ENCODE peak calls at places on chromosomes 3 and 15, in seven cellular contexts. S, B, P, Z, N, G and X are unnamed samples.

GRCh38 chr3:38059597-38059996 is 20.6 kb downstream of the DLEC1 start:
- DNase-seq in G (no peak), Z (no peak), P (no peak), B (no peak), N (no peak), S (no peak), X (no peak)

GRCh38 chr3:57029924-57030323 is 30.5 kb upstream of the SPATA12 start:
- DNase-seq in S (no peak), G (no peak), B (no peak), N (no peak), P (no peak), Z (no peak), X (no peak)

GRCh38 chr15:100107606-100108225 is 234.1 kb downstream of the ADAMTS17 start:
- DNase-seq in G (no peak), B (no peak), Z (no peak), N (no peak), P (no peak), S (no peak), X (no peak)

GRCh38 chr3:148962513-148962912 is 28.8 kb upstream of the GYG1 start:
- DNase-seq in P (peak), Z (no peak), S (peak), G (no peak), N (peak), B (peak), X (peak)

GRCh38 chr3:124658270-124658669 is 72.0 kb upstream of the UMPS start:
- DNase-seq in B (no peak), S (no peak), N (no peak), G (no peak), Z (no peak), P (no peak), X (no peak)

GRCh38 chr15:85607842-85608241 is 186.9 kb downstream of the KLHL25 start:
- DNase-seq in Z (no peak), S (peak), N (no peak), B (no peak), G (no peak), P (peak), X (peak)

GRCh38 chr3:183815951-183816475 is 9.4 kb downstream of the MAP6D1 start:
- DNase-seq in Z (no peak), G (no peak), N (no peak), B (peak), S (no peak), P (no peak), X (no peak)

GRCh38 chr3:182364323-182364722 is 429.0 kb upstream of the ATP11B start:
- DNase-seq in P (no peak), G (no peak), Z (no peak), S (no peak), N (no peak), B (no peak), X (no peak)

GRCh38 chr3:185332026-185332735 is 30.8 kb upstream of the MAP3K13 start:
- DNase-seq in P (peak), S (peak), G (no peak), B (no peak), N (no peak), Z (no peak), X (no peak)

GRCh38 chr3:8238434-8238833 is 263.2 kb upstream of the LMCD1 start:
- DNase-seq in S (no peak), G (no peak), B (no peak), P (no peak), Z (no peak), N (no peak), X (no peak)

GRCh38 chr15:67019886-67020520 is 45.4 kb upstream of the SMAD3 start:
- DNase-seq in P (no peak), Z (no peak), G (no peak), B (no peak), S (no peak), N (no peak), X (no peak)

DNA sequence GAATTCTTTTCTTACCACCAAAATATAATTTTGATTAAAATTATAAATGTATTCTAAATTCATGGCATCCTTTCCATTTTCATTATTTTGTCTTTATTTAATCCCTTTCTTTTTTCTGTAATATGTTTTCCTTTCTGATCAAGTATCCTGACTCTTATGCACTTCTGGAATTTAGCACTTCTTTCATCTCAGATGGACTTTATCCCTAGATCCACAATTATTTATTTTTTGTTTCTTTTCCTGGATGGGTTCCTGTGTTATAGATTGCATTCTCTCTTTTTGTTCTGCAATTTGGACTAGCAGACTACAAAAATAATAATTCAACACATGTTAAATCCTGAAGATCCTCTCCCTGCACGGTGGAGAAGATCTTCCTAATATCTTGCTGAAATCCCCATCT is 76.9 kb upstream of the CDIN1 start:
- DNase-seq in S (no peak), Z (no peak), G (no peak), B (no peak), N (no peak), P (no peak), X (no peak)
- H3K4me3 ChIP-seq in S (no peak), Z (no peak), G (no peak), B (no peak), N (no peak), P (no peak), X (no peak)

GRCh38 chr3:69084668-69085542 is at the start of gene ARL6IP5:
- DNase-seq in N (peak), G (peak), Z (peak), P (peak), S (peak), B (peak), X (peak)

GRCh38 chr3:69082805-69083204 is 1.9 kb upstream of the ARL6IP5 start:
- DNase-seq in B (no peak), S (no peak), P (peak), Z (no peak), N (no peak), G (peak), X (peak)

GRCh38 chr3:69085543-69086132 is 901 bp downstream of the ARL6IP5 start:
- DNase-seq in P (peak), B (no peak), N (peak), G (peak), Z (peak), S (no peak), X (peak)

GRCh38 chr3:69086133-69086722 is 1.5 kb downstream of the ARL6IP5 start:
- DNase-seq in S (peak), P (peak), B (no peak), Z (peak), N (peak), G (peak), X (peak)

DNA sequence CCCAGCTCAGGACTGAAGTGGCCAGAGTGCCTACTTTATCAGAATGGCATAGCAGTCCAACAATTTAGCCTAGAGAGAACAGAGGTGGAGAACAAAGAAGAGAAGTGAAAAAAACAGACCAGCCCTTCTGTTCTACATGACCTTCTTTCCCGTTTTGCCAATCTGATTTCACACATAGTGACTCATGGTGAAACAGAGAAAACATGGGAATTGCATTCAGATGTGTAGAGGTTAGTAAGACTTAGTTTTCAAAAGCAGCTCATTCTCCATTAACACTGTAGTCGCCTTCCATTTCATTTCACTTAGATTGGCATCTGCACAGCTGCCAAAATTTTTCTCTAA is 440 bp upstream of the ARL6IP5 start:
- DNase-seq in B (no peak), Z (no peak), P (peak), G (peak), S (no peak), N (no peak), X (no peak)
- H3K4me3 ChIP-seq in B (no peak), Z (peak), P (peak), G (peak), S (peak), N (peak), X (peak)

GRCh38 chr15:70646169-70646568 is 117.2 kb downstream of the UACA start:
- DNase-seq in G (no peak), P (no peak), B (no peak), Z (no peak), S (no peak), N (no peak), X (no peak)

GRCh38 chr15:70643106-70643782 is 120.1 kb downstream of the UACA start:
- DNase-seq in B (no peak), G (no peak), N (no peak), S (no peak), P (no peak), Z (no peak), X (no peak)

GRCh38 chr15:70647396-70647795 is 116.0 kb downstream of the UACA start:
- DNase-seq in B (no peak), G (no peak), P (no peak), N (no peak), S (no peak), Z (no peak), X (no peak)

GRCh38 chr15:70643783-70644125 is 119.6 kb downstream of the UACA start:
- DNase-seq in S (no peak), B (no peak), P (peak), G (no peak), N (no peak), Z (no peak), X (no peak)
- H3K4me3 ChIP-seq in S (no peak), B (no peak), P (no peak), G (no peak), N (no peak), Z (no peak), X (no peak)

DNA sequence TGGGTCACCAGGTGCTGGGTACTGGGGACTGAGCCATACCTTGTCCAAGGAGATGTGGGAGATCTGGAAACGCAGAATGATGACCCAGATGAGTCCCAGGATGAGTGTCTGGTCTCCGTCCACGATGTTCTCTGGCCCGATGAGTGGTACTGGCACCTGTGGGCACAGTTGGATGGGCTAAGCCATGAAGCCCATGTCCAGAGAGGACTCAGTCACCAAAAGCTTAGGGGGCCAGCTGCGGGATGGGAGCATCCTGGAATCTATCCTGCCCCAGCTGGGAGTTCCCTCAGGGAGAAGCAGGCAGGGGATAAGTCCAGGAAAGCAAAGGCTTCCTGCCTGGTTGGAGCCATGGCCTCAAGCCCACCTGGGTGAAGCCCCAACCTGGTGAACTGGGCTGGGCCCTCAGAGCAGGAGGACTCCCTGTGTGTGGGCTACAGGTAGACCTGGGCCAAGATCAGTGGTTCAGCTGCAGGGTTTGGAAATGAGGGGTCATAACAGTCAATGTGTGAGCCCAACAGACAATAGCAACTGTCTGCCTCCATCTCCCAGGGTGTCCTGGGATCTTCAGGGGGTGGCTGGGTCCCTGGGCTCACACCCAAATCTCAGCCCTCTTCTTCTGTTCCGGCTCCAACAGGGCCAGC is 3.7 kb downstream of the SPTBN5 start:
- DNase-seq in G (no peak), P (no peak), N (no peak), S (no peak), B (no peak), Z (no peak), X (no peak)
- H3K4me3 ChIP-seq in G (no peak), P (no peak), N (no peak), S (no peak), B (no peak), Z (no peak), X (no peak)

GRCh38 chr15:58037902-58038301 is 27.6 kb downstream of the ALDH1A2 start:
- DNase-seq in B (no peak), Z (no peak), S (no peak), G (no peak), P (no peak), N (no peak), X (no peak)
- H3K4me3 ChIP-seq in B (no peak), Z (no peak), S (no peak), G (no peak), P (no peak), N (no peak), X (no peak)

DNA sequence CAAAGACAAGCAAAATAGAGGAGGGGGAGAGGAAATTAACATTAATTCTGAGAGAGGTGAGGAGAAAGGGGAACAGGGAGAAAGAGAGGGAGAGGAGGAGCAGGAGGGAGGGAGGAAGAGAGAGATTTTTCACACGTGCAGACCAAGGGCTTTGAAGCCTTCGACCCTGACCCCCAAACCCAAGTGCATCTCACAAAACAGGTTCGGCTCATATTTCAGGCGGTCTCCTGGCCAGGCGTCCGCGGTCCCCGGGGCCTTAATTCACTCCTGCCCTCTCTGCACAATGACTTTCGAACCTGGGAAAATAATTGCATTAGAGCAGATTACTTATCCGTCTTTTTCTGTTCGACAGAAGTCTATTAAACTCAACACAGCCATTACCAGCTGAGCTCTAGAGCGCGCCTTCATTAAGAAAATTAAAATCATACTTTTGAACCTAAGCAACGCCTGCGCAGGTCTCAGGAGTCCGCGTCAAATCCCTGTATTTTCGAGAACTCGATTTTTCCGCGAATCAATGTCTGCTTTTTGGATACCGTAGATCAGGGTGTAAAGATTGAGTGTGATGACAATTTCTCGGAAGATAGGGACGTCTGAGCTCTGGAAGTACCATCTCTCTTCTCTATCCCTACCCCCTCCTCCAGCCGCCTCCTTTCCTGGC is 220.7 kb downstream of the MEIS2 start:
- DNase-seq in N (peak), G (no peak), S (no peak), P (no peak), B (peak), Z (no peak), X (no peak)
- H3K4me3 ChIP-seq in N (peak), G (no peak), S (no peak), P (no peak), B (peak), Z (no peak), X (no peak)

GRCh38 chr15:89333011-89333860 is 1.4 kb downstream of the POLG start:
- DNase-seq in G (no peak), S (no peak), P (no peak), N (no peak), Z (no peak), B (peak), X (no peak)

GRCh38 chr15:89334510-89335288 is at the start of gene POLG:
- DNase-seq in Z (peak), B (peak), P (peak), N (peak), S (peak), G (peak), X (peak)

GRCh38 chr15:89333959-89334509 is 590 bp downstream of the POLG start:
- DNase-seq in B (no peak), G (no peak), Z (no peak), P (no peak), N (no peak), S (no peak), X (no peak)

GRCh38 chr15:89330881-89331595 is 3.6 kb downstream of the POLG start:
- DNase-seq in B (peak), N (no peak), P (no peak), S (no peak), Z (no peak), G (no peak), X (no peak)

GRCh38 chr15:89332446-89332845 is 2.2 kb downstream of the POLG start:
- DNase-seq in B (peak), G (no peak), Z (no peak), P (peak), S (no peak), N (peak), X (no peak)
- H3K4me3 ChIP-seq in B (no peak), G (peak), Z (peak), P (peak), S (peak), N (peak), X (no peak)

DNA sequence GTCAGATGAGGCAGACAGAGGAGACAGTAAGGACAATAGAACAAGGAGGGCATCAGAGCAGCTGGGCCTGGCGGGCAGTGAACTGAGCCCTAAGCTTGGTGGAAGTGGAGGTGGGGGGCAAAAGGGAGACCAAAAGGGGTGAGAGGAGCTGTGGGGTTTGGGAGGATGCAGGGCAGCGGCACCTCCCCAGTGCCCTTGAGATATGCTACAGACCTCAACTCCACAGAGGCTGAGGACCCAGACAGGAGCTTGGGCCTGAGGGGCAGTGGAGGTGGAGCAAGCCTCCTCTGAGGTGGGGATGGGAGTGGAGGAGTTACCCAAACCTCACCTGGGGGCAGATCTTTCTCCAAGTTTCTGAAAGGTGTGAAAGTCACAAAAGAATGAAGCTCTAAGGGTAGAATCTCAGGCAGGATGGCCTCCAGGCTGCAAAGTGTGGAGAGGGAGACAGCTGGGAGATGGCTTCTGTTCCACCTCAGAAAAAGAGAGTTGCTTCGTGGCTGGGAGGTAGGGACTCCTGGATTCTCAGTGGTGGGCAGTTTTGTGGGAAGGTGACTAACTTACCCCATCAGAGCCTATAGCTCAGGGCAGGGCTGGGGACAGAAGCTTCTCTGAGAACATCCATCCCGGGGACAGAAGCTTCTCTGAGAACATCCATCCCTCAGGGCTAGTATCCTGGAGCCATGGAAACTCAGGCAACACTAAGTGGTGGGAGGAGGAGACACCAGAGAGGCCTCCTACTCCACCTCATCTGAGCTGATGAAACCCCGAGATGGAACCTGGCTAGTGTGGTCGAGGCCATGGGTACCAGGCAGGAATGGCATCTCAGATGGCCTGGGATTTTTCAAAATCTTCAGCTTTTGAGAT is 2.3 kb upstream of the CLK3 start:
- DNase-seq in B (no peak), G (no peak), P (no peak), N (no peak), S (no peak), Z (no peak), X (no peak)
- H3K4me3 ChIP-seq in B (no peak), G (no peak), P (no peak), N (no peak), S (no peak), Z (no peak), X (no peak)